ENCODE peak calls at places on chromosomes 2 and 18, in four cellular contexts. One of them, this sample, is unnamed.

GRCh38 chr2:12416600-12416999 is 300.1 kb upstream of the TRIB2 start:
- DNase-seq in OCI-LY7: peak; percentile 7
- DNase-seq in A549: peak; percentile 16
- DNase-seq in H1: no peak
- DNase-seq in this sample: peak; percentile 18

GRCh38 chr2:88265352-88265960 is 95.3 kb downstream of the THNSL2 start:
- DNase-seq in OCI-LY7: no peak
- DNase-seq in A549: peak; percentile 18
- DNase-seq in H1: no peak
- DNase-seq in this sample: no peak

GRCh38 chr2:214079032-214079431 is 331.8 kb upstream of the VWC2L start:
- DNase-seq in OCI-LY7: no peak
- DNase-seq in A549: no peak
- DNase-seq in H1: no peak
- DNase-seq in this sample: no peak

GRCh38 chr2:117820444-117820843 is 6.0 kb downstream of the DDX18 start:
- DNase-seq in OCI-LY7: no peak
- DNase-seq in A549: no peak
- DNase-seq in H1: no peak
- DNase-seq in this sample: no peak

GRCh38 chr2:2872713-2873449 is 504.7 kb downstream of the EIPR1 start:
- DNase-seq in OCI-LY7: no peak
- DNase-seq in A549: no peak
- DNase-seq in H1: no peak
- DNase-seq in this sample: no peak

GRCh38 chr2:172116107-172116506 is 13.4 kb upstream of the DLX2 start:
- DNase-seq in OCI-LY7: no peak
- DNase-seq in A549: no peak
- DNase-seq in H1: no peak
- DNase-seq in this sample: no peak

GRCh38 chr2:149572102-149572953 is 15.2 kb downstream of the MMADHC start:
- DNase-seq in OCI-LY7: no peak
- DNase-seq in A549: no peak
- DNase-seq in H1: no peak
- DNase-seq in this sample: no peak

GRCh38 chr2:173079968-173080860 is 4.6 kb downstream of the MAP3K20 start:
- DNase-seq in OCI-LY7: no peak
- DNase-seq in A549: peak; percentile 66
- DNase-seq in H1: no peak
- DNase-seq in this sample: peak; percentile 88

GRCh38 chr2:178579006-178579405 is 98.7 kb downstream of the PLEKHA3 start:
- DNase-seq in OCI-LY7: no peak
- DNase-seq in A549: no peak
- DNase-seq in H1: no peak
- DNase-seq in this sample: no peak

GRCh38 chr18:460791-461190 is 39.7 kb downstream of the COLEC12 start:
- DNase-seq in OCI-LY7: no peak
- DNase-seq in A549: no peak
- DNase-seq in H1: no peak
- DNase-seq in this sample: no peak

GRCh38 chr2:205076405-205076804 is 531.1 kb downstream of the PARD3B start:
- DNase-seq in OCI-LY7: no peak
- DNase-seq in A549: no peak
- DNase-seq in H1: no peak
- DNase-seq in this sample: no peak

GRCh38 chr2:185955050-185955449 is 216.4 kb downstream of the FSIP2 start:
- DNase-seq in OCI-LY7: no peak
- DNase-seq in A549: no peak
- DNase-seq in H1: no peak
- DNase-seq in this sample: no peak
- TF ChIP-seq CTCF in OCI-LY7: no peak
- TF ChIP-seq CTCF in A549: no peak
- TF ChIP-seq CTCF in H1: peak; percentile 11
- TF ChIP-seq CTCF in this sample: peak; percentile 47

GRCh38 chr2:84646514-84646913 is 130.2 kb downstream of the DNAH6 start:
- DNase-seq in OCI-LY7: no peak
- DNase-seq in A549: no peak
- DNase-seq in H1: no peak
- DNase-seq in this sample: no peak

GRCh38 chr2:84652430-84652829 is 136.1 kb downstream of the DNAH6 start:
- DNase-seq in OCI-LY7: no peak
- DNase-seq in A549: no peak
- DNase-seq in H1: no peak
- DNase-seq in this sample: no peak

GRCh38 chr2:84647267-84647666 is 131.0 kb downstream of the DNAH6 start:
- DNase-seq in OCI-LY7: no peak
- DNase-seq in A549: no peak
- DNase-seq in H1: no peak
- DNase-seq in this sample: no peak

GRCh38 chr2:84649058-84649457 is 132.8 kb downstream of the DNAH6 start:
- DNase-seq in OCI-LY7: no peak
- DNase-seq in A549: no peak
- DNase-seq in H1: no peak
- DNase-seq in this sample: no peak

DNA sequence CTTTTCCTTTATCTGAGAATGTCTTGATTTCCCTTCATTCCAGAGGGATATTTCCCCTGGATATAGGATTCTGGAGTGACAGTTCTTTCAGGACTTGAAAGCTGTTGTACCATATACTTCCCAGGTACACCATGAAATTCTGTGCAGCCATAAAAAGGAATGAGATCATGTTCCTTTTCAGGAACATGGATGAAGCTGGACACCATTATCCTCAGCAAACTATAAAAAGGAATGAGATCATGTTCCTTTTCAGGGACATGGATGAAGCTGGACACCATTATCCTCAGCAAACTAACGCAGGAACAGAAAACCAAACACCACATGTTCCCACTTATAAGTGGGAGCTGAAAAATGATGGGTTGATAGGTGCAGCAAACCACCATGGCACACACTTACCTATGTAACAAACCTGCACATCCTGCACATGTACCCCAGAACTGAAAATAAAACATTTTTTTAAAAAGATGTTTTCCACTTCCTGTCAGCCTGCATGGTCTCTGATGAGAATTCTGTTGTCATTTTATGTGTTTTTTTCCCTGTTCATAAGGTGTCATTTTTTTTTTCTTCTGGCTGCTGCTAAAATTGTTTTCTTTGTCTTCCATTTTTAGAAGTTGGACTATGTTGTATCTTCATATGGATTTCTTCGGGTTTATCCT is 133.3 kb downstream of the DNAH6 start:
- DNase-seq in OCI-LY7: no peak
- DNase-seq in A549: no peak
- DNase-seq in H1: no peak
- DNase-seq in this sample: no peak
- H3K4me1 ChIP-seq in OCI-LY7: no peaks in the 10 kb centered on the region
- H3K4me1 ChIP-seq in A549: no peaks in the 10 kb centered on the region
- H3K4me1 ChIP-seq in H1: no peaks in the 10 kb centered on the region
- H3K4me1 ChIP-seq in this sample: no peaks in the 10 kb centered on the region

DNA sequence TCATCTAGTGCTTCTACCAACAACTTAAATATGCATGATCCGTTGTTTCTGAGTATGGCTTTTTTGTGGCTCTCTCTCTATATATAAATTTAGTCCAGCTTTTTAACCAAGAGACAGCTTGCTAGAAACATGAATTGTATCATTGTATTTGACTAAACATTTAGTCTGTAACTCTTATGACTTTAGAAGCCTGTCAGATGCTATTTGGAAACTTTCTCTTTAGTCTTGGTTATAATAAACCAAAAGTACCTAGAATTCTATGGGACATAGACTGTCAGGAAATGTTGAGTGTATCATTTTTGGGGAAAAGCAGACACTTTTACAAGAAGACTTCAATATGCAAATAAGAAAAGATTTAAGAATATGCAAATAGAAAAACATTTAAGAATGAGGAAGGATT is 161.4 kb downstream of the ZEB2 start:
- DNase-seq in OCI-LY7: no peak
- DNase-seq in A549: no peak
- DNase-seq in H1: no peak
- DNase-seq in this sample: no peak
- H3K27ac ChIP-seq in OCI-LY7: no peak overlapping the region
- H3K27ac ChIP-seq in A549: peak overlapping the region; percentile 66
- H3K27ac ChIP-seq in H1: no peak overlapping the region
- H3K27ac ChIP-seq in this sample: peak overlapping the region; percentile 19

GRCh38 chr2:201780674-201781582 is at the start of gene ALS2:
- DNase-seq in OCI-LY7: peak; percentile 94
- DNase-seq in A549: peak; percentile 99
- DNase-seq in H1: peak; percentile 94
- DNase-seq in this sample: peak; percentile 99

GRCh38 chr2:201781583-201782051 is 884 bp upstream of the ALS2 start:
- DNase-seq in OCI-LY7: peak; percentile 16
- DNase-seq in A549: no peak
- DNase-seq in H1: no peak
- DNase-seq in this sample: no peak

GRCh38 chr2:201777043-201777442 is 3.7 kb downstream of the ALS2 start:
- DNase-seq in OCI-LY7: no peak
- DNase-seq in A549: no peak
- DNase-seq in H1: no peak
- DNase-seq in this sample: peak; percentile 45

GRCh38 chr2:201777869-201778268 is 2.9 kb downstream of the ALS2 start:
- DNase-seq in OCI-LY7: no peak
- DNase-seq in A549: no peak
- DNase-seq in H1: no peak
- DNase-seq in this sample: no peak

DNA sequence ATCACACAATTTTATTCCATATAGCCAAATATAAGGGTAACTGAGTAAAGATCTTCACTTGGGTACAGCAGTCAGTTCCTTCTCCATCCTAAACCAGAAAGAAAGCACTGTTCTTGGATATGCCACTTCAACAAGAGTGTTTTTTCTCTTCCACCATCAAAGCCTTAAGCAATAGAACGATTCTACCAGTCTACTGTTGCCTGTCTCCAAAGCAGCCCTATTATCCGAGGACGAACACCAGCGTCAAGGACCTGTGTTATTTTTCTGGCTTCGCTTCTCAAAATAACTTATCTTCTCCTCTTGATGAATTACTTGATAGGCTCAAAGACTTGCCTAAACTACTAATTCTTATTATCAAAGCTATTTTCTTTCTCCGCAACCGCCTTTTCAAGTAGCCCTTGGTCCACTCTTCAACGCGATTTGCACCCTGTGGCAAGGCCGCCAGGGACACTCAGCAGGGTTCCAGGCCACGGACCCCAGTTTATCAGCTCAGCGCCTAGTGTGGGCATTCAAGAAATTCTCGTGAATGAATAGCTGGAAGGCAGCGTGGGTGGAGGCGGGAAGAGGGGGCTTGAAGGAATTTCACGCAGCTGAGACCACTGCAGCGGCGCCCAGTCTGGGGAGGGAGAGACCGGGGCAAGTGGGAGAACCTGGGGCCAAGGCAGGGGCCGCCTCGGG is 598 bp downstream of the ALS2 start:
- DNase-seq in OCI-LY7: peak; percentile 9
- DNase-seq in A549: peak; percentile 6
- DNase-seq in H1: no peak
- DNase-seq in this sample: no peak
- TF ChIP-seq CTCF in OCI-LY7: no peak
- TF ChIP-seq CTCF in A549: no peak
- TF ChIP-seq CTCF in H1: no peak
- TF ChIP-seq CTCF in this sample: no peak

GRCh38 chr2:37552339-37552738 is 119.1 kb downstream of the CDC42EP3 start:
- DNase-seq in OCI-LY7: no peak
- DNase-seq in A549: no peak
- DNase-seq in H1: no peak
- DNase-seq in this sample: peak; percentile 73

GRCh38 chr2:37555457-37555856 is 116.0 kb downstream of the CDC42EP3 start:
- DNase-seq in OCI-LY7: peak; percentile 16
- DNase-seq in A549: no peak
- DNase-seq in H1: no peak
- DNase-seq in this sample: no peak

GRCh38 chr2:37554687-37555086 is 116.8 kb downstream of the CDC42EP3 start:
- DNase-seq in OCI-LY7: no peak
- DNase-seq in A549: no peak
- DNase-seq in H1: no peak
- DNase-seq in this sample: no peak

GRCh38 chr2:37553411-37554156 is 117.9 kb downstream of the CDC42EP3 start:
- DNase-seq in OCI-LY7: no peak
- DNase-seq in A549: no peak
- DNase-seq in H1: no peak
- DNase-seq in this sample: no peak

DNA sequence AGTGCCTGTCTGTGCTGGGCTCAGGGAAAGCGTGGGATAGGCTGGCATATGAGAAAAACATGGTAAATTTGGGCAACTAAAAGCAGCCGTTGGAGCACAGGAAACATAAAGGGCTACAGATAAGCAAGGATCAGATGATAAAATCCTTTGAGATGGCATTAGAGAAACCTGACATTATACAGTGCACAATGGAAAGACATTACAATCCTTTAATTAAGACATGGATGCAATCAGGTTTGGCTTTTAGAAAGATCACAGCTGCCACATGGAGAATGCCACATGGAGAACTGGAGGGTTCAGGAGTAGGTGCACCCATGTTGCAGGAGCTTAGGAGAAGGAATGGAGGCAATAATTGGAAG is 117.3 kb downstream of the CDC42EP3 start:
- DNase-seq in OCI-LY7: no peak
- DNase-seq in A549: no peak
- DNase-seq in H1: no peak
- DNase-seq in this sample: no peak
- H3K4me1 ChIP-seq in OCI-LY7: peaks cover 10% of the 10 kb centered on the region
- H3K4me1 ChIP-seq in A549: no peaks in the 10 kb centered on the region
- H3K4me1 ChIP-seq in H1: no peaks in the 10 kb centered on the region
- H3K4me1 ChIP-seq in this sample: peaks cover 9% of the 10 kb centered on the region

GRCh38 chr2:207082619-207083018 is 83.1 kb downstream of the KLF7 start:
- DNase-seq in OCI-LY7: no peak
- DNase-seq in A549: no peak
- DNase-seq in H1: no peak
- DNase-seq in this sample: no peak
- H3K27ac ChIP-seq in OCI-LY7: no peak overlapping the region
- H3K27ac ChIP-seq in A549: no peak overlapping the region
- H3K27ac ChIP-seq in H1: no peak overlapping the region
- H3K27ac ChIP-seq in this sample: no peak overlapping the region

DNA sequence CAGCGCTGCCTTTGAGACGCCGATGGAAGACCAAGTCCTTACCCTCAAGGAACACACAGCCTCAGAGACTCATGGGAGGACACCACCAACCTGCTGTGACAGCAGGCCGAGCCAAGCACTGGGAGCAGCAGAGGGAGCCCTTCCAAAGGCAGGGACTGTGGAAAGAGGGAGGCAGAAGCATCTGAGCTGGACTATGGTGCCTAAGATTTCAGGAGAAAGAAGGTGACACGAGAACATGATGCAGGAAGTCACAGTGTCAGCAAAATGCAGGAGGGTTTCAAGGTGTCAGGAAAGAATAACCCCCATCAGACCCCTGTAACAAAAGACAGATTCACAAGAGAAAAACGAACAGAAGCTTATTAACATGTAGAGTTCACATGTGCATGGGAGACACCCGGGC is 24.2 kb upstream of the COX7A2L start:
- DNase-seq in OCI-LY7: no peak
- DNase-seq in A549: peak; percentile 50
- DNase-seq in H1: no peak
- DNase-seq in this sample: no peak
- TF ChIP-seq CTCF in OCI-LY7: peak; percentile 14
- TF ChIP-seq CTCF in A549: peak; percentile 46
- TF ChIP-seq CTCF in H1: peak; percentile 66
- TF ChIP-seq CTCF in this sample: peak; percentile 36

GRCh38 chr2:216871333-216871934 is 11.6 kb upstream of the TNP1 start:
- DNase-seq in OCI-LY7: no peak
- DNase-seq in A549: no peak
- DNase-seq in H1: no peak
- DNase-seq in this sample: no peak
- H3K4me1 ChIP-seq in OCI-LY7: no peaks in the 10 kb centered on the region
- H3K4me1 ChIP-seq in A549: no peaks in the 10 kb centered on the region
- H3K4me1 ChIP-seq in H1: no peaks in the 10 kb centered on the region
- H3K4me1 ChIP-seq in this sample: no peaks in the 10 kb centered on the region

This sample was measured in foreskin keratinocyte.